ENCODE peak calls at places on chromosomes 3 and 15, in four cellular contexts. X, F, S and Q are unnamed samples.

GRCh38 chr15:80234883-80235282 is 17.1 kb downstream of the CTXND1 start:
- DNase-seq in F (no peak), X (no peak), S (no peak), Q (no peak)

GRCh38 chr15:59160880-59161593 is 45.6 kb upstream of the LDHAL6B start:
- DNase-seq in F (no peak), S (no peak), X (no peak), Q (no peak)

GRCh38 chr3:171556574-171557145 is 96.5 kb upstream of the TNIK start:
- DNase-seq in S (no peak), F (no peak), X (no peak), Q (no peak)

GRCh38 chr15:26773485-26773877 is 615 bp upstream of the GABRB3 start:
- DNase-seq in S (no peak), F (no peak), X (no peak), Q (no peak)

GRCh38 chr3:11769704-11770103 is 77.0 kb downstream of the TAMM41 start:
- DNase-seq in F (no peak), S (no peak), X (no peak), Q (no peak)

GRCh38 chr15:48178612-48178931 is 477 bp upstream of the MYEF2 start:
- DNase-seq in S (no peak), F (no peak), X (no peak), Q (no peak)

GRCh38 chr15:35697549-35698299 is 151.8 kb upstream of the DPH6 start:
- DNase-seq in S (peak), X (peak), F (no peak), Q (peak)

GRCh38 chr3:177601120-177601519 is 403.8 kb upstream of the TBL1XR1 start:
- DNase-seq in S (no peak), X (no peak), F (no peak), Q (no peak)

GRCh38 chr3:196322-197153 is at the start of gene CHL1:
- DNase-seq in S (no peak), F (peak), X (peak), Q (no peak)

GRCh38 chr15:82093774-82094211 is 48.0 kb upstream of the MEX3B start:
- DNase-seq in S (peak), X (no peak), F (no peak), Q (peak)

GRCh38 chr3:71725279-71725991 is at the start of gene EIF4E3:
- DNase-seq in S (no peak), X (peak), F (peak), Q (no peak)

GRCh38 chr15:92907880-92908279 is 7.8 kb downstream of the CHD2 start:
- DNase-seq in F (no peak), X (no peak), S (peak), Q (no peak)

GRCh38 chr3:145175626-145176025 is 985.4 kb downstream of the PLOD2 start:
- DNase-seq in X (no peak), S (no peak), F (no peak), Q (no peak)

GRCh38 chr3:3015472-3016089 is 94.6 kb downstream of the IL5RA start:
- DNase-seq in X (no peak), S (no peak), F (no peak), Q (peak)

GRCh38 chr3:114408763-114409162 is 114.9 kb downstream of the TIGIT start:
- DNase-seq in X (peak), F (no peak), S (no peak), Q (no peak)

GRCh38 chr15:71592186-71592585 is 218.2 kb upstream of the NR2E3 start:
- DNase-seq in X (no peak), F (peak), S (no peak), Q (no peak)

GRCh38 chr3:180875071-180875698 is 37.3 kb upstream of the FXR1 start:
- DNase-seq in X (no peak), F (no peak), S (no peak), Q (no peak)

GRCh38 chr3:101861978-101862421 is 12.7 kb downstream of the NFKBIZ start:
- DNase-seq in X (no peak), S (no peak), F (no peak), Q (no peak)

GRCh38 chr15:51186121-51186795 is 91.6 kb upstream of the TNFAIP8L3 start:
- DNase-seq in F (no peak), X (no peak), S (no peak), Q (no peak)

GRCh38 chr3:69738291-69738690 is 973 bp upstream of the MITF start:
- DNase-seq in F (no peak), X (no peak), S (no peak), Q (no peak)

GRCh38 chr15:79088426-79089205 is 2.0 kb downstream of the RASGRF1 start:
- DNase-seq in F (no peak), X (no peak), S (no peak), Q (no peak)

GRCh38 chr15:40366204-40367037 is 8.4 kb downstream of the DISP2 start:
- DNase-seq in S (no peak), X (no peak), F (no peak), Q (no peak)

GRCh38 chr15:74196175-74196574 is 6.4 kb downstream of the STRA6 start:
- DNase-seq in F (peak), X (peak), S (peak), Q (peak)

GRCh38 chr3:160931474-160931873 is 173.7 kb downstream of the B3GALNT1 start:
- DNase-seq in X (no peak), F (no peak), S (no peak), Q (no peak)

GRCh38 chr3:60610441-60611112 is 640.7 kb downstream of the FHIT start:
- DNase-seq in S (peak), F (peak), X (no peak), Q (peak)

GRCh38 chr3:141659821-141660597 is 78.1 kb upstream of the RNF7 start:
- DNase-seq in X (peak), F (peak), S (no peak), Q (no peak)

GRCh38 chr15:66024998-66025397 is 155.7 kb downstream of the RAB11A start:
- DNase-seq in S (no peak), F (no peak), X (no peak), Q (no peak)

DNA sequence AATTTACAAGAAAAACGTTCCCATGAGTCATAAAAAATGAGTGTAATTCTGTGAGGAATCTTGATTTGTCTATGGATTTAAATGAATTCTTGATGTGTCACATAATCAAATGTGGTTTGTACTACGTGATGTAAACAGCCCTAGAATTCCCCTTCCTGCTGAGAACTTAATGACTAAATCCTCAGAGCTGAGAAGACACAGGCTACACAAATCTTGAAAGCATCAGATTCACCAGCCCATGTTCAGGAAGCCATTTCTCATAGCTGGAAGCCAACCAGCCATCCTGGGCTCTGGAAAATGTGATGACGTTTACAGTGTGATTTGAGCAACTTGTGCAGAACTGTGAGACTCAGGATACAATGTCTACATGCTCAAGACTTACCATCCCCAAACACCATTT is 193.7 kb upstream of the MME start:
- DNase-seq in F (no peak), X (no peak), S (peak), Q (peak)
- H3K4me3 ChIP-seq in F (no peak), X (no peak), S (no peak), Q (no peak)

GRCh38 chr15:94168250-94168649 is 63.1 kb upstream of the MCTP2 start:
- DNase-seq in X (no peak), S (no peak), F (no peak), Q (no peak)
- TF ChIP-seq CTCF in X (no peak), S (no peak), F (no peak), Q (peak)

GRCh38 chr15:63156708-63157065 is 590 bp downstream of the RPS27L start:
- DNase-seq in X (peak), F (peak), S (no peak), Q (no peak)
- H3K4me3 ChIP-seq in X (peak), F (peak), S (peak), Q (peak)

GRCh38 chr3:119810018-119810435 is 28.1 kb downstream of the NR1I2 start:
- DNase-seq in F (peak), S (no peak), X (peak), Q (no peak)
- TF ChIP-seq CTCF in F (peak), S (peak), X (no peak), Q (peak)

DNA sequence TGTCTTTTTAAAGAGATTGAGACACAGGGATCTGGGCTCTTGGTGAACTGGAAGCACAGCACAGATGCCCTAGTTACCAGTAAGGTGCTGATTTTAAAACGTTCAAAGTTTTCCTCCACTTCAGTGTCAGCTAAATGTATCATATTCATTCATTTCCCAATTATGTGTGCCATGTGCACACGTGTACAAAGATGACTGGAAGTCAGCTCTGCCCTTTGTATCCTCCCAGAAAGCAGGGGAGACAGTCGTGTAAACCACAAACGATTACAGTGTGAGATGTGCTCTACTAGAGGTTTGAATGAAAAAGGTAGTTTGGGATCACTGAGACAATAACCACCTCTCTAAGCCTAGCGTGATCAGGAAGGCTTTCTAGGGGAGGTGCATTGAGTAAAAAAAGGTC is 760 bp downstream of the ZKSCAN7 start:
- DNase-seq in F (no peak), S (no peak), X (no peak), Q (no peak)
- H3K4me3 ChIP-seq in F (peak), S (peak), X (peak), Q (peak)

GRCh38 chr3:67037615-67038014 is 39.5 kb downstream of the KBTBD8 start:
- DNase-seq in S (no peak), X (no peak), F (no peak), Q (no peak)
- TF ChIP-seq CTCF in S (no peak), X (no peak), F (peak), Q (no peak)